ENCODE peak calls at places on chromosomes 6 and 20, in six cellular contexts. R is hepatocyte; K is neural progenitor cell; F is aorta; Q is naive thymus-derived CD4-positive, alpha-beta T cell; C is lower lobe of right lung. A is an unnamed sample.

GRCh38 chr6:17865243-17865642 is 122.2 kb downstream of the KIF13A start:
- DNase-seq in R (peak; percentile 35), K (no peak), F (no peak), Q (no peak), C (no peak), A (no peak)

GRCh38 chr20:37651932-37652331 is 41.9 kb upstream of the CTNNBL1 start:
- DNase-seq in R (no peak), K (peak; percentile 83), F (peak; percentile 56), Q (no peak), C (peak; percentile 62), A (peak; percentile 84)

GRCh38 chr6:138013949-138014348 is 93.3 kb downstream of the PERP start:
- DNase-seq in R (no peak), K (no peak), F (no peak), Q (no peak), C (no peak), A (no peak)

GRCh38 chr6:73455865-73456629 is 4.0 kb upstream of the CGAS start:
- DNase-seq in R (no peak), K (no peak), F (no peak), Q (no peak), C (no peak), A (no peak)

GRCh38 chr6:153956807-153957206 is 82.2 kb upstream of the OPRM1 start:
- DNase-seq in R (no peak), K (no peak), F (no peak), Q (no peak), C (no peak), A (no peak)

GRCh38 chr20:38745757-38746156 is 2.5 kb upstream of the ACTR5 start:
- DNase-seq in R (no peak), K (no peak), F (no peak), Q (no peak), C (no peak), A (no peak)

GRCh38 chr6:140566706-140567330 is 1192.4 kb upstream of the CITED2 start:
- DNase-seq in R (peak; percentile 11), K (no peak), F (no peak), Q (no peak), C (no peak), A (no peak)

GRCh38 chr6:73700060-73700459 is 4.1 kb downstream of the CD109 start:
- DNase-seq in R (no peak), K (no peak), F (no peak), Q (no peak), C (no peak), A (no peak)

GRCh38 chr6:70479236-70479635 is 65.9 kb downstream of the FAM135A start:
- DNase-seq in R (peak; percentile 30), K (peak; percentile 35), F (no peak), Q (no peak), C (no peak), A (no peak)

GRCh38 chr20:62874745-62875344 is 13.2 kb upstream of the TCFL5 start:
- DNase-seq in R (no peak), K (no peak), F (no peak), Q (no peak), C (no peak), A (no peak)

GRCh38 chr6:8707956-8708772 is 272.8 kb upstream of the SLC35B3 start:
- DNase-seq in R (peak; percentile 65), K (peak; percentile 44), F (no peak), Q (no peak), C (peak; percentile 51), A (no peak)

GRCh38 chr6:162825597-162825996 is 97.8 kb downstream of the PACRG start:
- DNase-seq in R (no peak), K (peak; percentile 15), F (no peak), Q (no peak), C (no peak), A (no peak)

GRCh38 chr20:17636523-17637412 is 45.3 kb downstream of the RRBP1 start:
- DNase-seq in R (no peak), K (peak; percentile 85), F (peak; percentile 56), Q (no peak), C (no peak), A (no peak)

GRCh38 chr20:17637985-17638640 is 43.9 kb downstream of the RRBP1 start:
- DNase-seq in R (no peak), K (no peak), F (no peak), Q (no peak), C (no peak), A (no peak)

GRCh38 chr20:17635846-17636245 is 46.2 kb downstream of the RRBP1 start:
- DNase-seq in R (no peak), K (no peak), F (peak; percentile 62), Q (no peak), C (no peak), A (no peak)

GRCh38 chr20:17638835-17639407 is 43.1 kb downstream of the RRBP1 start:
- DNase-seq in R (no peak), K (no peak), F (no peak), Q (no peak), C (no peak), A (no peak)

GRCh38 chr20:17637413-17637780 is 44.6 kb downstream of the RRBP1 start:
- DNase-seq in R (no peak), K (no peak), F (no peak), Q (no peak), C (no peak), A (no peak)
- H3K4me1 ChIP-seq in R (no peaks in the 10 kb centered on the region), K (peaks cover 14% of the 10 kb centered on the region), F (no peaks in the 10 kb centered on the region), Q (no peaks in the 10 kb centered on the region), C (peaks cover 45% of the 10 kb centered on the region), A (peaks cover 22% of the 10 kb centered on the region)

GRCh38 chr6:29628419-29629281 is 4.3 kb downstream of the GABBR1 start:
- DNase-seq in R (peak; percentile 91), K (peak; percentile 93), F (peak; percentile 86), Q (peak; percentile 41), C (peak; percentile 74), A (peak; percentile 90)
- H3K4me3 ChIP-seq in R (peak overlapping the region; percentile 49), K (peak overlapping the region; percentile 96), F (peak overlapping the region; percentile 54), Q (peak overlapping the region; percentile 83), C (peak overlapping the region; percentile 64), A (peak overlapping the region; percentile 61)

DNA sequence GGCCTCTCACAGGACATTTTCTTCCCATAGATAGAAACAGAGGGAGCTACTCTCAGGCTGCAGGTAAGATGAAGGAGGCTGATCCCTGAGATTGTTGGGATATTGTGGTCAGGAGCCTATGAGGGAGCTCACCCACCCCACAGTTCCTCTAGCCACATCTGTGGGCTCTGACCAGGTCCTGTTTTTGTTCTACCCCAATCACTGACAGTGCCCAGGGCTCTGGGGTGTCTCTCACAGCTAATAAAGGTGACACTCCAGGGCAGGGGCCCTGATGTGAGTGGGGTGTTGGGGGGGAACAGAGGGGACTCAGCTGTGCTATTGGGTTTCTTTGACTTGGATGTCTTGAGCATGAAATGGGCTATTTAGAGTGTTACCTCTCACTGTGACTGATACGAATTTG is 2.7 kb downstream of the HLA-F start:
- DNase-seq in R (no peak), K (no peak), F (no peak), Q (no peak), C (no peak), A (no peak)
- H3K4me1 ChIP-seq in R (peaks cover 5% of the 10 kb centered on the region), K (no peaks in the 10 kb centered on the region), F (no peaks in the 10 kb centered on the region), Q (peaks cover 54% of the 10 kb centered on the region), C (peaks cover 29% of the 10 kb centered on the region), A (peaks cover 60% of the 10 kb centered on the region)

DNA sequence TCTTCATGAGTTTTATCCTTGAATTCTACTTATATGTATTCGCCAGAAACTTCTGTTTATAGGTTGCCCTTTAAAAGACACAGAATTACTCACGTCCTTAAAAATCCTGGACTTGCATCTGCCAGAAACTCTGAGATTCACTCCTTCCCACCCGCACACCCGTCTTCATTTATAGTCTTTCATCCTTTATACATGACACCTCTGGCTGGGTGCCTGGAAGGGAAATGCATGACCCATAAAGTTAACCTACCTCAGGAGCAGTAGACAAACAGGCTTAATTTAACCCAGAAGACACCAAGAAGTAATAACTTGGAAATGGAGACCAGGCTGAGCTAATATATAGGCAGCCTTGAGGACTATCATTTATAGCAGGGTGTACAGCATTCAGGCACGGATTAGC is 429.1 kb upstream of the NRSN1 start:
- DNase-seq in R (peak; percentile 7), K (no peak), F (no peak), Q (no peak), C (no peak), A (no peak)
- H3K4me3 ChIP-seq in R (no peak overlapping the region), K (no peak overlapping the region), F (no peak overlapping the region), Q (no peak overlapping the region), C (no peak overlapping the region), A (no peak overlapping the region)

GRCh38 chr6:1851681-1852456 is 242.2 kb downstream of the FOXC1 start:
- DNase-seq in R (no peak), K (no peak), F (no peak), Q (no peak), C (no peak), A (no peak)
- H3K4me1 ChIP-seq in R (peaks cover 6% of the 10 kb centered on the region), K (peaks cover 9% of the 10 kb centered on the region), F (peaks cover 2% of the 10 kb centered on the region), Q (no peaks in the 10 kb centered on the region), C (no peaks in the 10 kb centered on the region), A (peaks cover 17% of the 10 kb centered on the region)